ENCODE peak calls at places on chromosomes 4 and X, in four cellular contexts. Q is ovary, Z is A549, N is tibial nerve. E is an unnamed sample.
A peak's percentile ranks its signal among the peaks of the same experiment; 100 is the strongest.

GRCh38 chr4:104750008-104750407 is 255.3 kb upstream of the CXXC4 start:
- DNase-seq in Q (no peak), Z (no peak), N (no peak), E (no peak)

GRCh38 chrX:106931831-106932491 is 11.8 kb downstream of the CLDN2 start:
- DNase-seq in Q (no peak), Z (no peak), N (no peak), E (no peak)

GRCh38 chr4:84582988-84583870 is at the start of gene CDS1:
- DNase-seq in Q (peak; percentile 52), Z (peak; percentile 6), N (no peak), E (peak; percentile 88)

GRCh38 chrX:16978193-16978984 is 31.9 kb downstream of the REPS2 start:
- DNase-seq in Q (no peak), Z (no peak), N (no peak), E (no peak)

GRCh38 chr4:21678711-21679110 is 269.9 kb downstream of the KCNIP4 start:
- DNase-seq in Q (no peak), Z (no peak), N (no peak), E (no peak)

GRCh38 chr4:118821590-118822293 is 14.2 kb downstream of the SEC24D start:
- DNase-seq in Q (no peak), Z (no peak), N (no peak), E (no peak)

GRCh38 chr4:113990886-113991285 is 11.4 kb upstream of the ARSJ start:
- DNase-seq in Q (no peak), Z (no peak), N (no peak), E (no peak)

GRCh38 chrX:70166601-70167590 is 10.4 kb upstream of the DGAT2L6 start:
- DNase-seq in Q (no peak), Z (peak; percentile 12), N (no peak), E (no peak)

GRCh38 chrX:132071260-132071659 is 48.2 kb downstream of the STK26 start:
- DNase-seq in Q (no peak), Z (peak; percentile 11), N (no peak), E (no peak)

GRCh38 chrX:44456685-44457084 is 86.0 kb downstream of the FUNDC1 start:
- DNase-seq in Q (no peak), Z (no peak), N (no peak), E (no peak)

GRCh38 chr4:169345207-169345788 is 74.5 kb upstream of the SH3RF1 start:
- DNase-seq in Q (no peak), Z (peak; percentile 5), N (no peak), E (no peak)

GRCh38 chr4:123300625-123301024 is 96.0 kb upstream of the SPRY1 start:
- DNase-seq in Q (no peak), Z (no peak), N (no peak), E (no peak)

GRCh38 chr4:173522160-173522873 is 7.7 kb downstream of the HAND2 start:
- DNase-seq in Q (peak; percentile 97), Z (no peak), N (peak; percentile 76), E (no peak)

GRCh38 chrX:39859991-39860861 is 237.5 kb downstream of the BCOR start:
- DNase-seq in Q (no peak), Z (peak; percentile 26), N (no peak), E (no peak)

GRCh38 chr4:154622598-154622997 is 10.1 kb upstream of the FGG start:
- DNase-seq in Q (no peak), Z (peak; percentile 42), N (no peak), E (no peak)

GRCh38 chr4:2288051-2288541 is 26.2 kb upstream of the MXD4 start:
- DNase-seq in Q (peak; percentile 19), Z (no peak), N (no peak), E (peak; percentile 52)

GRCh38 chr4:124948976-124949597 is 236.6 kb upstream of the ANKRD50 start:
- DNase-seq in Q (no peak), Z (no peak), N (no peak), E (no peak)

GRCh38 chr4:78569291-78569821 is 17.8 kb downstream of the ANXA3 start:
- DNase-seq in Q (no peak), Z (peak; percentile 32), N (no peak), E (no peak)

GRCh38 chrX:3659761-3660160 is 53.7 kb downstream of the PRKX start:
- DNase-seq in Q (no peak), Z (no peak), N (no peak), E (no peak)

GRCh38 chr4:650951-651883 is 22.9 kb downstream of the ATP5ME start:
- DNase-seq in Q (no peak), Z (no peak), N (no peak), E (no peak)

GRCh38 chr4:40576651-40577480 is 52.8 kb downstream of the RBM47 start:
- DNase-seq in Q (peak; percentile 63), Z (peak; percentile 85), N (peak; percentile 28), E (no peak)

GRCh38 chr4:139312552-139313332 is 10.5 kb upstream of the NDUFC1 start:
- DNase-seq in Q (no peak), Z (no peak), N (no peak), E (no peak)
- H3K4me3 ChIP-seq in Q (no peak overlapping the region), Z (no peak overlapping the region), N (no peak overlapping the region), E (no peak overlapping the region)

DNA sequence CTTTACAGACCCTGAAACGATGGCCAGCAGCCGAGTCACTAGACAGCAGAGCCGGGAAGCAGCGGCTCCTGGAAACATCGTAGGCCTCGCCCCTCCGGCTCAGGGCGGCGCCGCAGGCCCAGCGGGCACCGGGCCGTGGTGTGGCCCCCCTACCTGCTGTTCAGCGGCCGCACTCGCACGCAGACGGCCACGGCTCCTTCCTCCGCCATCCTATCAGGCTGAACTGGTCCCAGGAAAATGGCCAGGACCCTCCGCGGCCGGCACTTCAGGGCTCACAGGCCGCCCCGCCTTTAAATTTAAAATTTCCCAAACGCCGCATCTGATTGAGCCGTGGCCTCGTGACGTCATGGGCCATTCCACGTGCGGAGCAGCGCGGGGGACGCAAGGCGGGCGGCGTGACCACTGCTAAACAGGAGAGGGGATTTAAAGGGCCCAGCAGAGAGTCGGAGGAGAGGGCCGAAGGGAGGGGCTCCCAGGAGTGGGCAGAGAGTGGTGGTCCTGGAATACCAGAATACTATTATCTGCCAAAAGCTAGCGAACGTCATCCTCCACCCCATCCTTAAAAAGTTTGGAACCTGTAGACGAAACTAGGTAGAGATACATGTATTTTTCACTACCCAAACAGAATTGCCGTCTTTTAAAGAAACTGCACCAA is at the start of gene CENPE:
- DNase-seq in Q (peak; percentile 88), Z (peak; percentile 16), N (peak; percentile 75), E (peak; percentile 95)
- TF ChIP-seq POLR2A in Q (no peak), Z (no peak), N (no peak), E (no peak)

DNA sequence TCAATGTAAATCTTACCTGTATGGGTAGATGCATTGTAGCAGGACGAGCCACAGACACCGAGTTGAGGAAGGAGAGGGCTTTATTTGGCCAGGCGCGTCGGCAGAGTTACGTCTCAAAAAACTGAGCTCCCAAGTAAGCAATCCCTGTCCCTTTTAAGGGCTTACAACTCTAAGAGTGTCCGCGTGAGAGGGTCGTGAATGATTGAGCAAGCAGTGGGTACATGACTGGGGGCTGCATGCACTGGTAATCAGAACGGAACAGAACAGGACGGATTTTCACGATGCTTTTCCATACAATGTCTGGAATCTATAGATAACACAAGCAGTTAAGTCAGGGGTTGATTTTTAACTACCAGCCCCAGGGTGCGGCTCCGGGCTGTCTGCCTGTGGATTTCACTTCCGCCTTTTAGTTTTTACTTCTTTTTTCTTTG is 524.9 kb upstream of the HTR2C start:
- DNase-seq in Q (no peak), Z (no peak), N (no peak), E (no peak)
- TF ChIP-seq EP300 in Q (no peak), Z (no peak), N (no peak), E (no peak)

GRCh38 chrX:150517303-150517896 is 51.0 kb upstream of the MTM1 start:
- DNase-seq in Q (peak; percentile 62), Z (no peak), N (no peak), E (no peak)
- H3K4me3 ChIP-seq in Q (no peak overlapping the region), Z (no peak overlapping the region), N (no peak overlapping the region), E (no peak overlapping the region)

DNA sequence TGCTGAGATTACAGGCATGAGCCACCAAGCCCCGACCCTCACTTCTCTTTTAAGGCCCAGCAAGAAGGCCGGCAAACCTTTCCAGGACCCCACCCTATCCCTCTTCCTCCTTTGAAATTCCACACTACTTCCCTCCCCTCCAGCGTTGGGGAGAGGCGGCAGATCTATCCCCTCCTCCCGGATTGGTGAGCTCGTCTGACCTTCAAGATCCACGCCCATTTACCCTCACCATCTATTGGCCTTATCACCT is 4.5 kb upstream of the PRICKLE3 start:
- DNase-seq in Q (no peak), Z (no peak), N (peak; percentile 63), E (no peak)
- TF ChIP-seq POLR2A in Q (peak; percentile 50), Z (peak; percentile 44), N (peak; percentile 57), E (no peak)

E was measured in upper lobe of left lung.